ENCODE peak calls at places on chromosome 5, in seven cellular contexts. One of them, this sample, is unnamed.

GRCh38 chr5:343461-344401 is 22.2 kb downstream of the AHRR start:
- DNase-seq in progenitor cell of endocrine pancreas: no peak
- DNase-seq in GM23338: peak
- DNase-seq in sciatic nerve: no peak
- DNase-seq in pulmonary artery endothelial cell: no peak
- DNase-seq in LoVo: peak
- DNase-seq in NAMALWA: no peak
- DNase-seq in this sample: peak

GRCh38 chr5:111950660-111951059 is 193.7 kb upstream of the NREP start:
- DNase-seq in LoVo: no peak
- DNase-seq in pulmonary artery endothelial cell: no peak
- DNase-seq in NAMALWA: no peak
- DNase-seq in progenitor cell of endocrine pancreas: no peak
- DNase-seq in GM23338: no peak
- DNase-seq in sciatic nerve: no peak
- DNase-seq in this sample: peak

GRCh38 chr5:133907075-133907474 is 61.4 kb downstream of the C5orf15 start:
- DNase-seq in progenitor cell of endocrine pancreas: no peak
- DNase-seq in GM23338: no peak
- DNase-seq in pulmonary artery endothelial cell: no peak
- DNase-seq in LoVo: no peak
- DNase-seq in NAMALWA: no peak
- DNase-seq in sciatic nerve: no peak
- DNase-seq in this sample: no peak

GRCh38 chr5:132272341-132273210 is 15.1 kb downstream of the PDLIM4 start:
- DNase-seq in pulmonary artery endothelial cell: no peak
- DNase-seq in progenitor cell of endocrine pancreas: peak
- DNase-seq in sciatic nerve: peak
- DNase-seq in GM23338: peak
- DNase-seq in NAMALWA: peak
- DNase-seq in LoVo: peak
- DNase-seq in this sample: peak

GRCh38 chr5:92017786-92018185 is 634.7 kb upstream of the ARRDC3 start:
- DNase-seq in sciatic nerve: no peak
- DNase-seq in NAMALWA: no peak
- DNase-seq in progenitor cell of endocrine pancreas: no peak
- DNase-seq in pulmonary artery endothelial cell: no peak
- DNase-seq in LoVo: peak
- DNase-seq in GM23338: no peak
- DNase-seq in this sample: peak

GRCh38 chr5:153965102-153965645 is 73.5 kb downstream of the FAM114A2 start:
- DNase-seq in GM23338: peak
- DNase-seq in NAMALWA: peak
- DNase-seq in pulmonary artery endothelial cell: no peak
- DNase-seq in sciatic nerve: no peak
- DNase-seq in LoVo: peak
- DNase-seq in progenitor cell of endocrine pancreas: peak
- DNase-seq in this sample: peak

GRCh38 chr5:102809033-102809432 is 53.9 kb downstream of the PAM start:
- DNase-seq in LoVo: no peak
- DNase-seq in NAMALWA: no peak
- DNase-seq in GM23338: no peak
- DNase-seq in sciatic nerve: no peak
- DNase-seq in pulmonary artery endothelial cell: no peak
- DNase-seq in progenitor cell of endocrine pancreas: no peak
- DNase-seq in this sample: no peak

GRCh38 chr5:28542968-28543367 is 1504.6 kb upstream of the CDH9 start:
- DNase-seq in NAMALWA: peak
- DNase-seq in GM23338: no peak
- DNase-seq in sciatic nerve: no peak
- DNase-seq in progenitor cell of endocrine pancreas: no peak
- DNase-seq in LoVo: peak
- DNase-seq in pulmonary artery endothelial cell: no peak
- DNase-seq in this sample: no peak

GRCh38 chr5:139382371-139382770 is 726 bp downstream of the SLC23A1 start:
- DNase-seq in progenitor cell of endocrine pancreas: no peak
- DNase-seq in sciatic nerve: no peak
- DNase-seq in NAMALWA: no peak
- DNase-seq in pulmonary artery endothelial cell: no peak
- DNase-seq in LoVo: no peak
- DNase-seq in GM23338: no peak
- DNase-seq in this sample: no peak

GRCh38 chr5:149043641-149044040 is 19.2 kb downstream of the SH3TC2 start:
- DNase-seq in LoVo: no peak
- DNase-seq in GM23338: no peak
- DNase-seq in sciatic nerve: no peak
- DNase-seq in progenitor cell of endocrine pancreas: no peak
- DNase-seq in NAMALWA: no peak
- DNase-seq in pulmonary artery endothelial cell: no peak
- DNase-seq in this sample: no peak

GRCh38 chr5:107364443-107365096 is 306.2 kb downstream of the EFNA5 start:
- DNase-seq in NAMALWA: no peak
- DNase-seq in LoVo: no peak
- DNase-seq in pulmonary artery endothelial cell: no peak
- DNase-seq in GM23338: no peak
- DNase-seq in sciatic nerve: no peak
- DNase-seq in progenitor cell of endocrine pancreas: no peak
- DNase-seq in this sample: no peak

GRCh38 chr5:105503950-105504349 is 1941.4 kb upstream of the NUDT12 start:
- DNase-seq in sciatic nerve: no peak
- DNase-seq in LoVo: no peak
- DNase-seq in progenitor cell of endocrine pancreas: no peak
- DNase-seq in NAMALWA: no peak
- DNase-seq in pulmonary artery endothelial cell: no peak
- DNase-seq in GM23338: no peak
- DNase-seq in this sample: no peak

This sample was measured in EL.